ENCODE peak calls at places on chromosome 11, in nine cellular contexts. J is Peyer's patch, K is left ventricle myocardium inferior, R is tibial artery, H is pancreas, V is stomach, T is colonic mucosa, Z is neural progenitor cell, A is K562. W is an unnamed sample. For H3K4me1, the result is how much of the 10 kb centered on the place peaks cover.

GRCh38 chr11:9019861-9020260 is 16.1 kb upstream of the NRIP3 start:
- DNase-seq in R (no peak), T (no peak), K (no peak), V (no peak), J (no peak), A (no peak), Z (no peak), H (no peak), W (no peak)

GRCh38 chr11:23540101-23540561 is 679.9 kb upstream of the CCDC179 start:
- DNase-seq in T (peak), A (peak), K (no peak), R (no peak), H (no peak), V (no peak), J (no peak), Z (peak), W (peak)

GRCh38 chr11:44133335-44133946 is 38.0 kb downstream of the EXT2 start:
- DNase-seq in J (no peak), R (no peak), K (no peak), H (no peak), V (no peak), T (no peak), Z (peak), A (peak), W (peak)

GRCh38 chr11:28227460-28227859 is 119.3 kb downstream of the METTL15 start:
- DNase-seq in A (no peak), T (no peak), J (no peak), K (no peak), Z (no peak), H (no peak), V (no peak), R (no peak), W (no peak)

GRCh38 chr11:94030059-94030458 is 8.9 kb downstream of the HEPHL1 start:
- DNase-seq in H (no peak), K (no peak), R (no peak), V (no peak), A (no peak), T (no peak), J (no peak), Z (no peak), W (no peak)

GRCh38 chr11:127766734-127767133 is 766.2 kb upstream of the KIRREL3 start:
- DNase-seq in R (no peak), V (no peak), H (no peak), Z (no peak), J (no peak), A (no peak), T (no peak), K (no peak), W (no peak)

GRCh38 chr11:64324692-64325469 is 7.0 kb downstream of the PRDX5 start:
- DNase-seq in H (no peak), T (no peak), J (no peak), K (no peak), A (no peak), R (no peak), Z (no peak), V (no peak), W (no peak)

GRCh38 chr11:10952872-10953271 is 95.0 kb upstream of the ZBED5 start:
- DNase-seq in Z (no peak), H (no peak), T (no peak), R (no peak), A (no peak), K (no peak), J (no peak), V (no peak), W (no peak)

GRCh38 chr11:23473782-23474181 is 613.5 kb upstream of the CCDC179 start:
- DNase-seq in H (no peak), J (no peak), K (no peak), R (no peak), V (no peak), A (no peak), T (no peak), Z (no peak), W (no peak)

GRCh38 chr11:10659339-10660216 is 34.0 kb downstream of the IRAG1 start:
- DNase-seq in H (no peak), J (peak), Z (no peak), A (peak), V (no peak), K (no peak), R (peak), T (no peak), W (no peak)

GRCh38 chr11:8247312-8247711 is 16.4 kb downstream of the LMO1 start:
- DNase-seq in H (no peak), J (peak), K (no peak), R (no peak), Z (no peak), T (peak), A (peak), V (peak), W (no peak)

GRCh38 chr11:125378083-125378482 is 118.0 kb downstream of the FEZ1 start:
- DNase-seq in A (no peak), K (no peak), H (no peak), V (no peak), R (no peak), Z (no peak), T (no peak), J (no peak), W (no peak)

GRCh38 chr11:7143908-7144307 is 55.1 kb downstream of the RBMXL2 start:
- DNase-seq in R (no peak), Z (peak), A (no peak), H (no peak), K (no peak), T (no peak), V (no peak), J (no peak), W (no peak)

GRCh38 chr11:32575070-32575469 is 8.6 kb upstream of the EIF3M start:
- DNase-seq in Z (no peak), V (no peak), K (no peak), T (no peak), J (no peak), A (no peak), R (no peak), H (no peak), W (no peak)

GRCh38 chr11:21415566-21415965 is 746.2 kb downstream of the NELL1 start:
- DNase-seq in A (no peak), T (no peak), K (no peak), V (no peak), H (no peak), Z (peak), R (no peak), J (no peak), W (no peak)

GRCh38 chr11:66723693-66724092 is 5.3 kb downstream of the SPTBN2 start:
- DNase-seq in J (no peak), R (peak), A (no peak), V (no peak), Z (no peak), H (no peak), K (no peak), T (no peak), W (no peak)

GRCh38 chr11:40401132-40401853 is 1058.2 kb downstream of the LRRC4C start:
- DNase-seq in Z (no peak), J (no peak), K (no peak), A (no peak), R (no peak), T (no peak), H (no peak), V (no peak), W (no peak)

GRCh38 chr11:65555693-65556231 is 2.4 kb downstream of the LTBP3 start:
- DNase-seq in J (peak), A (no peak), Z (no peak), K (peak), H (peak), V (no peak), T (peak), R (peak), W (no peak)

GRCh38 chr11:71437399-71437798 is 10.8 kb downstream of the DHCR7 start:
- DNase-seq in K (no peak), J (no peak), R (no peak), A (no peak), Z (no peak), T (no peak), H (no peak), V (no peak), W (no peak)

GRCh38 chr11:72842126-72842525 is 27.9 kb downstream of the ATG16L2 start:
- DNase-seq in T (no peak), J (no peak), V (no peak), Z (peak), H (no peak), K (no peak), A (no peak), R (no peak), W (no peak)

GRCh38 chr11:123084454-123084853 is 22.5 kb upstream of the HSPA8 start:
- DNase-seq in A (no peak), T (no peak), V (no peak), H (no peak), Z (no peak), J (no peak), K (no peak), R (no peak), W (no peak)

GRCh38 chr11:124676386-124676785 is 2.7 kb downstream of the SPA17 start:
- DNase-seq in K (no peak), Z (no peak), T (peak), V (no peak), J (no peak), R (peak), A (no peak), H (no peak), W (no peak)

GRCh38 chr11:13924801-13925327 is 37.7 kb upstream of the SPON1 start:
- DNase-seq in T (no peak), A (no peak), K (no peak), V (no peak), R (no peak), H (no peak), J (no peak), Z (no peak), W (no peak)

GRCh38 chr11:64000026-64000739 is 13.9 kb downstream of the OTUB1 start:
- DNase-seq in A (no peak), R (peak), H (no peak), V (peak), K (peak), J (peak), T (peak), Z (peak), W (peak)

GRCh38 chr11:334264-335033 is 13.8 kb upstream of the IFITM3 start:
- DNase-seq in R (peak), V (no peak), Z (peak), J (peak), H (no peak), T (no peak), K (no peak), A (peak), W (no peak)

GRCh38 chr11:46684364-46684763 is 16.1 kb downstream of the ARHGAP1 start:
- DNase-seq in H (no peak), K (no peak), R (no peak), Z (no peak), V (no peak), T (no peak), J (no peak), A (no peak), W (no peak)
- H3K4me3 ChIP-seq in H (no peak), K (peak), R (no peak), Z (no peak), V (no peak), T (no peak), J (no peak), A (no peak), W (no peak)

GRCh38 chr11:1750481-1750839 is at the start of gene IFITM10:
- DNase-seq in J (peak), H (no peak), A (peak), V (peak), K (peak), T (no peak), Z (peak), R (peak), W (peak)
- H3K4me1 ChIP-seq in J (under half), H (under half), A (under half), V (half or more), K (half or more), T (under half), Z (under half), R (half or more), W (under half)

DNA sequence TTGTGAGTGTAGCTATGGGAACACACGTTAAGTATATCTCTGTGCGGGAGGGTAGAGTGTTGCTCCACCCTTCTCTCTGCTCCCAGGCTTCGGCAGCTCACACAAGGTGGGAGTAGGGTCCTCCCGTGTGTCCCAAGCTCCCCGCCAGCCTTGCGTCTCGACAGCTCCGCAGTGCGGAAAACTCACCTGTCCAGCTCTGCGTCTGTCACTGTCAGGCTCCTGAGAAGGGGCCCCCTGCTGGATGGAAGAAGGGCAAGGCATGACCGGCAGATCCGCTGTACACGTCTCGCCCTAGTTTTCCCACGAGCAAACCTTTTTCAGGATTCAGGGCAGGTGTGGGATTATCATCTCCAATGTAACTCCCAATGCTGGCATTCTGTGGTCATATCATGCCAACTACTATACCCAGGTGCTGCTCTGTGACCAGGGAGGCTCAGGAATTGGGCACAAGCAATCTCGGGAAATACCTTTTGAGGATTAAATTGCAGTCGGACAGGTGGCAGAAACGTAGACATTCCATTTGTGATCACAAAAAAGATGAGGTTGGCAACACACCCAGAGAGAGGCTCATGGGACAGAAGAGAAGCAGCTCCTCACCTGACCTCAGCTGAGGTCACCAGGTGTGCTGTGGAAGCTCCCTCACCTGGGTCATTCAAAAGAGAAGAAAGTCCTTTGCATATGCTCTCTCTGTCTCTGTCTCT is 314.0 kb upstream of the B3GAT1 start:
- DNase-seq in R (no peak), V (peak), A (peak), K (no peak), T (peak), J (no peak), Z (peak), H (no peak), W (peak)
- TF ChIP-seq CTCF in R (no peak), V (peak), A (peak), K (no peak), T (no peak), J (no peak), Z (peak), H (peak), W (no peak)

GRCh38 chr11:102564110-102564509 is 33.6 kb upstream of the MMP7 start:
- DNase-seq in K (no peak), Z (no peak), V (no peak), H (no peak), R (no peak), T (no peak), A (peak), J (no peak), W (no peak)

GRCh38 chr11:102560555-102561011 is 30.0 kb upstream of the MMP7 start:
- DNase-seq in K (no peak), J (no peak), T (no peak), A (no peak), Z (no peak), R (no peak), H (no peak), V (no peak), W (no peak)

GRCh38 chr11:102559839-102560238 is 29.3 kb upstream of the MMP7 start:
- DNase-seq in R (no peak), J (no peak), V (no peak), Z (no peak), A (no peak), T (no peak), K (no peak), H (no peak), W (no peak)

GRCh38 chr11:102566112-102566511 is 35.6 kb upstream of the MMP7 start:
- DNase-seq in V (no peak), T (no peak), H (no peak), J (peak), A (no peak), R (no peak), K (no peak), Z (no peak), W (no peak)

GRCh38 chr11:102561636-102562035 is 31.1 kb upstream of the MMP7 start:
- DNase-seq in R (no peak), A (no peak), V (no peak), T (no peak), H (no peak), Z (no peak), K (no peak), J (no peak), W (no peak)
- H3K4me3 ChIP-seq in R (no peak), A (no peak), V (no peak), T (no peak), H (no peak), Z (no peak), K (no peak), J (no peak), W (no peak)

GRCh38 chr11:119688362-119688761 is 40.6 kb downstream of the NECTIN1 start:
- DNase-seq in J (no peak), A (no peak), K (no peak), H (no peak), V (no peak), Z (no peak), R (no peak), T (no peak), W (no peak)
- H3K4me1 ChIP-seq in J (under half), A (under half), K (under half), H (under half), V (under half), Z (half or more), R (under half), T (under half), W (under half)

GRCh38 chr11:77775941-77776340 is 44.6 kb downstream of the RSF1 start:
- DNase-seq in K (no peak), R (no peak), H (no peak), V (no peak), A (no peak), Z (no peak), J (no peak), T (no peak), W (no peak)

GRCh38 chr11:77778549-77778948 is 42.0 kb downstream of the RSF1 start:
- DNase-seq in A (no peak), V (no peak), H (no peak), K (no peak), T (no peak), R (no peak), Z (no peak), J (no peak), W (no peak)

GRCh38 chr11:77778118-77778517 is 42.4 kb downstream of the RSF1 start:
- DNase-seq in K (no peak), R (no peak), H (no peak), V (no peak), Z (no peak), J (no peak), T (no peak), A (no peak), W (no peak)

GRCh38 chr11:77779935-77780334 is 40.6 kb downstream of the RSF1 start:
- DNase-seq in H (no peak), V (no peak), A (no peak), K (no peak), J (no peak), T (no peak), R (no peak), Z (peak), W (no peak)

DNA sequence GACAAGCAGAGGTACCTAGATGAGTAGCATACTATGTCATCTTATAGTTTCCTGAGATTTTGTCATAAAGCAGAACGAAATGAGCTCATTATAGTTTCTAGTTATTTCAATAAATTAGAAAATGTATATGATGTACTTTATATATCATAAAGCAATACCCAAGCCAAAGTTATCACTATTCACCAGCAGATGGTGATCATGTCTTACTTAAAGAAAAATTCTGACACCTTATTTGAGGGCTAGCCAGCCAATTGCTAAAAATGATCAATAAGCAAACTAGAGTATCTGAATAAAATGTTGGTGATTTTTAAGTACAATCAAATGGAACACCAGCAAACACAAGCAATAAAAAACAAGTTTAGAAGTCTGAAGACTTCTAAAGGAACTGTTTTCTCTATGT is 44.1 kb downstream of the RSF1 start:
- DNase-seq in V (no peak), R (no peak), J (no peak), K (no peak), T (no peak), A (no peak), H (no peak), Z (no peak), W (no peak)
- TF ChIP-seq CTCF in V (no peak), R (peak), J (no peak), K (peak), T (no peak), A (no peak), H (no peak), Z (peak), W (no peak)

GRCh38 chr11:46122955-46123354 is 1.7 kb upstream of the PHF21A start:
- DNase-seq in J (no peak), K (no peak), T (no peak), Z (no peak), R (no peak), A (no peak), V (no peak), H (no peak), W (no peak)
- H3K4me3 ChIP-seq in J (no peak), K (peak), T (no peak), Z (peak), R (no peak), A (no peak), V (no peak), H (no peak), W (no peak)